ENCODE peak calls at places on chromosomes 13 and 19, in four cellular contexts. One of them, this sample, is unnamed.

GRCh38 chr19:35696835-35697234 is 7.5 kb upstream of the ZBTB32 start:
- DNase-seq in GM23248: no peak
- DNase-seq in IMR-90: no peak
- DNase-seq in neural progenitor cell: no peak
- DNase-seq in this sample: no peak

GRCh38 chr13:27770809-27771208 is 21.5 kb upstream of the GSX1 start:
- DNase-seq in GM23248: peak; percentile 32
- DNase-seq in neural progenitor cell: peak; percentile 56
- DNase-seq in IMR-90: peak; percentile 13
- DNase-seq in this sample: no peak

GRCh38 chr13:114099191-114099590 is 33.2 kb downstream of the RASA3 start:
- DNase-seq in GM23248: peak; percentile 94
- DNase-seq in neural progenitor cell: peak; percentile 60
- DNase-seq in IMR-90: peak; percentile 93
- DNase-seq in this sample: peak; percentile 99

GRCh38 chr13:38366954-38367645 is 17.4 kb downstream of the UFM1 start:
- DNase-seq in IMR-90: peak; percentile 21
- DNase-seq in neural progenitor cell: no peak
- DNase-seq in GM23248: peak; percentile 75
- DNase-seq in this sample: no peak

GRCh38 chr13:111384441-111385181 is 64.2 kb downstream of the TEX29 start:
- DNase-seq in neural progenitor cell: no peak
- DNase-seq in IMR-90: no peak
- DNase-seq in GM23248: no peak
- DNase-seq in this sample: no peak

GRCh38 chr19:10290876-10291553 is 1.3 kb downstream of the ICAM5 start:
- DNase-seq in IMR-90: peak; percentile 54
- DNase-seq in neural progenitor cell: peak; percentile 65
- DNase-seq in GM23248: peak; percentile 80
- DNase-seq in this sample: peak; percentile 68

GRCh38 chr19:5949792-5950305 is 28.1 kb downstream of the RANBP3 start:
- DNase-seq in IMR-90: no peak
- DNase-seq in GM23248: no peak
- DNase-seq in neural progenitor cell: no peak
- DNase-seq in this sample: no peak

GRCh38 chr19:20472854-20473253 is 92.7 kb downstream of the ZNF737 start:
- DNase-seq in GM23248: peak; percentile 0
- DNase-seq in neural progenitor cell: no peak
- DNase-seq in IMR-90: no peak
- DNase-seq in this sample: no peak

GRCh38 chr13:27120811-27121210 is 50.8 kb downstream of the USP12 start:
- DNase-seq in GM23248: no peak
- DNase-seq in IMR-90: peak; percentile 28
- DNase-seq in neural progenitor cell: no peak
- DNase-seq in this sample: no peak

GRCh38 chr19:2627319-2627829 is 75.1 kb downstream of the GNG7 start:
- DNase-seq in GM23248: peak; percentile 100
- DNase-seq in IMR-90: peak; percentile 99
- DNase-seq in neural progenitor cell: no peak
- DNase-seq in this sample: peak; percentile 97

GRCh38 chr13:75384881-75385707 is 96.9 kb downstream of the TBC1D4 start:
- DNase-seq in GM23248: no peak
- DNase-seq in neural progenitor cell: no peak
- DNase-seq in IMR-90: no peak
- DNase-seq in this sample: no peak

GRCh38 chr19:45895519-45895972 is 6.9 kb downstream of the MYPOP start:
- DNase-seq in neural progenitor cell: no peak
- DNase-seq in IMR-90: no peak
- DNase-seq in GM23248: no peak
- DNase-seq in this sample: no peak
- H3K4me2 ChIP-seq in neural progenitor cell: no peak overlapping the region
- H3K4me2 ChIP-seq in IMR-90: no peak overlapping the region
- H3K4me2 ChIP-seq in GM23248: no peak overlapping the region
- H3K4me2 ChIP-seq in this sample: no peak overlapping the region

GRCh38 chr19:48991011-48991609 is 2.0 kb downstream of the GYS1 start:
- DNase-seq in IMR-90: no peak
- DNase-seq in GM23248: no peak
- DNase-seq in neural progenitor cell: no peak
- DNase-seq in this sample: no peak

GRCh38 chr19:48990400-48990799 is 2.7 kb downstream of the GYS1 start:
- DNase-seq in GM23248: peak; percentile 36
- DNase-seq in neural progenitor cell: no peak
- DNase-seq in IMR-90: no peak
- DNase-seq in this sample: no peak

GRCh38 chr19:48988860-48989259 is 4.2 kb downstream of the GYS1 start:
- DNase-seq in IMR-90: no peak
- DNase-seq in GM23248: no peak
- DNase-seq in neural progenitor cell: no peak
- DNase-seq in this sample: no peak

GRCh38 chr19:48988286-48988685 is 4.8 kb downstream of the GYS1 start:
- DNase-seq in neural progenitor cell: no peak
- DNase-seq in IMR-90: no peak
- DNase-seq in GM23248: no peak
- DNase-seq in this sample: no peak

DNA sequence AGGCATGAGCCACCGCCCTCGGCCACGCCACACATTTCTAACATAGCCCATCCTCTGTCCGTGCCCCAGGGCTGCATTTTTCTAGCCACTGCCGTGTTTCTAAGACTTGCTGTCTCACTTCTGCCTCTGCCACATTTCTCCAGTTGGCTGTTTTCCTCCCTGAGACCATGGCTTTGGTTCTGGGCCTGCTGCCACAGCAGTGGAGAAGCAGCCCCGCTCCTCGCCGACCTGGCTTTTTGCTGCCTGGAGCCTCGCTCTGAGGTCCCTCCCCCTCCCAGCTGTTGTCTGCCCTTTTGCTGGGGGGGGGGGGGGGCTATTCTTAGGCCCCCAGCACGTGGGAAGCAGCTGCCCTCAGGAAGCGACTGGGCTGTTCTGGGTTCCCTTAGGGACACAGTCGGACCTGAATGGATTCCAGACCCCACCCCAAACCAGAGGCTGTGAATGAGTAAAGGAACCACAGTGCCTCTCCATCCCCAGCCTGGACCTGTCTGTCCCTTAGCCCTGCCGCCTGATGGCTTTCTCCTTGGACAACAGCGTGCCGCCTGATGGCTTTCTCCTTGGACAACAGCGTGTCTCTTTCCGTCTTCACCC is 3.3 kb downstream of the GYS1 start:
- DNase-seq in GM23248: no peak
- DNase-seq in IMR-90: no peak
- DNase-seq in neural progenitor cell: no peak
- DNase-seq in this sample: no peak
- H3K9ac ChIP-seq in GM23248: peak overlapping the region; percentile 20
- H3K9ac ChIP-seq in IMR-90: no peak overlapping the region
- H3K9ac ChIP-seq in neural progenitor cell: no peak overlapping the region
- H3K9ac ChIP-seq in this sample: peak overlapping the region; percentile 44

DNA sequence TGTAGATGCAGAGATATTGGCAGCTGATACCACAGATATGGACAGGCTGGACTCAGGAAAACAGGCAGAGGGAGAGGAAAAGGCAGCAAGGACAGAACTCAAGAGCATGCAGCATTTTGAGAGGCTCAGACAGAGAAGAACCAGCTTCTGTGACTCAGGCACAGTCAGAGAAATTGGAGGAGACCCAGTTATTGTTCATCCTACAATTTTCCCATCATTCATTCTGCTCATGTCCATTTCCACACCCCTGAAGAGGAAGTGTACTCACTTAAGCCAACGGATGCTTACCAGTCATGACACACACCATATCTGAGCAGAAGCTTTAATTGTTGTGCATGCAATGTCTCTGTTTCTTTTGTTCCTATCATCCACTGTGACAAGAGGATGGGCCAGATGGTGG is 359.8 kb upstream of the HTR2A start:
- DNase-seq in IMR-90: peak; percentile 93
- DNase-seq in neural progenitor cell: no peak
- DNase-seq in GM23248: peak; percentile 96
- DNase-seq in this sample: peak; percentile 30
- H3K4me2 ChIP-seq in IMR-90: no peak overlapping the region
- H3K4me2 ChIP-seq in neural progenitor cell: no peak overlapping the region
- H3K4me2 ChIP-seq in GM23248: no peak overlapping the region
- H3K4me2 ChIP-seq in this sample: no peak overlapping the region

DNA sequence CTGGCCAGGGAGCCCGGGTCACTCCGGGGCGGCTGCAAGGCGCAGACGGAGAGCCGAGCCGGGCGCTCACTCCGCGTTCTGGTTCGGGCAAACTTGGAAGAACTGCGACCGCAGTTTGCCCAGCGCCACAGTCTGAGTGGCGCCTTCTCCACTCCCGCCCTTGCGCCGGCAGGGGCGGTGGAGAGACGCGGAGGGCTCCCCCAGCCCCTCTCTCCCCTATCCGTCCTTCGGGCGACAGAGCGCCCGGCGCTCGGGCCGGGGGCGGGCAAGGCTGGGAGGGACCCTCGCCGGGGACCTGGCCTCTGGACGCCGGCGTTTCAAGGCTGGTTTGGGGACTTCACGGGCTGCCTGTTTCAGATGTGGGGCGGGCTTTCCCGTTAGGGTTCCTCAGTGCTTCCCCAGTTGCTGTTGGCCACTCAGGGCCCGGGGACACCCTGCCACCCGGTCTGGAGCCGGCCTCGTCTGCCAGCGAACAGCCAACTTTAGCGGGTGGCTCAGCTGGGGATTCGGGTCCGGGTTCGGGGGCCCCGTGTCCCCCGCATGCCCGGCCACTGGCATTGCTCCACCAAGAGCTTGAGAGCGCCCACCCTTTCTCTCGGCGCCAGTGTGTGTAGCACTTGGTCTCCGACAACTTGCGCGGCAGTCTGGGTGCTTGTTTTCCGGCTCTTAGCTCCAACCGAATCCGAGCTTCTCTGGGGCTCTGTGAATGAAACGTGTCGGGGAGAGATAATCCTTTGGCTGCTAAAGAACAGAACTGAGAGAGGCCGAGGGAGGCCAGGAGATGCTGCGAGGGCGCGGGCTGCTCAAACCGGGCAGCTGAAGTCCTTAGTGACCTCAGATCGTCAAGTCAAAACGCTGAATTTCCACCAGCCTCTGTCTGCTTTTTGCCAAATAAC is 1.5 kb downstream of the GPC6 start:
- DNase-seq in neural progenitor cell: peak; percentile 93
- DNase-seq in GM23248: peak; percentile 90
- DNase-seq in IMR-90: peak; percentile 87
- DNase-seq in this sample: peak; percentile 93
- H3K9ac ChIP-seq in neural progenitor cell: peak overlapping the region; percentile 56
- H3K9ac ChIP-seq in GM23248: peak overlapping the region; percentile 81
- H3K9ac ChIP-seq in IMR-90: peak overlapping the region; percentile 78
- H3K9ac ChIP-seq in this sample: peak overlapping the region; percentile 88

GRCh38 chr19:15634105-15634504 is 6.6 kb upstream of the CYP4F3 start:
- DNase-seq in GM23248: no peak
- DNase-seq in IMR-90: no peak
- DNase-seq in neural progenitor cell: no peak
- DNase-seq in this sample: no peak

GRCh38 chr19:15628236-15629002 is 12.3 kb upstream of the CYP4F3 start:
- DNase-seq in IMR-90: no peak
- DNase-seq in GM23248: no peak
- DNase-seq in neural progenitor cell: no peak
- DNase-seq in this sample: no peak

GRCh38 chr19:15633122-15633521 is 7.6 kb upstream of the CYP4F3 start:
- DNase-seq in IMR-90: no peak
- DNase-seq in neural progenitor cell: no peak
- DNase-seq in GM23248: no peak
- DNase-seq in this sample: no peak

GRCh38 chr19:15631817-15632216 is 8.9 kb upstream of the CYP4F3 start:
- DNase-seq in GM23248: peak; percentile 48
- DNase-seq in neural progenitor cell: peak; percentile 6
- DNase-seq in IMR-90: no peak
- DNase-seq in this sample: no peak

GRCh38 chr19:15629003-15629880 is 11.5 kb upstream of the CYP4F3 start:
- DNase-seq in neural progenitor cell: peak; percentile 5
- DNase-seq in IMR-90: peak; percentile 19
- DNase-seq in GM23248: peak; percentile 69
- DNase-seq in this sample: no peak
- H3K4me2 ChIP-seq in neural progenitor cell: no peak overlapping the region
- H3K4me2 ChIP-seq in IMR-90: no peak overlapping the region
- H3K4me2 ChIP-seq in GM23248: no peak overlapping the region
- H3K4me2 ChIP-seq in this sample: no peak overlapping the region

GRCh38 chr19:42445948-42446347 is 3.2 kb upstream of the CXCL17 start:
- DNase-seq in neural progenitor cell: no peak
- DNase-seq in IMR-90: no peak
- DNase-seq in GM23248: no peak
- DNase-seq in this sample: no peak

GRCh38 chr19:42452590-42452989 is 9.8 kb upstream of the CXCL17 start:
- DNase-seq in IMR-90: no peak
- DNase-seq in neural progenitor cell: no peak
- DNase-seq in GM23248: no peak
- DNase-seq in this sample: no peak

GRCh38 chr19:42455621-42456081 is 12.9 kb upstream of the CXCL17 start:
- DNase-seq in IMR-90: no peak
- DNase-seq in GM23248: no peak
- DNase-seq in neural progenitor cell: no peak
- DNase-seq in this sample: no peak

GRCh38 chr19:42450314-42450934 is 7.7 kb upstream of the CXCL17 start:
- DNase-seq in neural progenitor cell: peak; percentile 82
- DNase-seq in IMR-90: peak; percentile 82
- DNase-seq in GM23248: peak; percentile 81
- DNase-seq in this sample: peak; percentile 76
- H3K9ac ChIP-seq in neural progenitor cell: no peak overlapping the region
- H3K9ac ChIP-seq in IMR-90: no peak overlapping the region
- H3K9ac ChIP-seq in GM23248: no peak overlapping the region
- H3K9ac ChIP-seq in this sample: no peak overlapping the region

GRCh38 chr19:19446655-19447437 is 41.4 kb downstream of the GATAD2A start:
- DNase-seq in IMR-90: no peak
- DNase-seq in GM23248: no peak
- DNase-seq in neural progenitor cell: no peak
- DNase-seq in this sample: no peak
- H3K4me2 ChIP-seq in IMR-90: no peak overlapping the region
- H3K4me2 ChIP-seq in GM23248: peak overlapping the region; percentile 30
- H3K4me2 ChIP-seq in neural progenitor cell: no peak overlapping the region
- H3K4me2 ChIP-seq in this sample: no peak overlapping the region

GRCh38 chr13:51643882-51644281 is 59.6 kb downstream of the WDFY2 start:
- DNase-seq in neural progenitor cell: no peak
- DNase-seq in IMR-90: peak; percentile 95
- DNase-seq in GM23248: peak; percentile 94
- DNase-seq in this sample: peak; percentile 94

GRCh38 chr13:51644649-51645048 is 60.4 kb downstream of the WDFY2 start:
- DNase-seq in IMR-90: peak; percentile 21
- DNase-seq in GM23248: peak; percentile 75
- DNase-seq in neural progenitor cell: no peak
- DNase-seq in this sample: peak; percentile 87

GRCh38 chr13:51645154-51645650 is 60.9 kb downstream of the WDFY2 start:
- DNase-seq in neural progenitor cell: no peak
- DNase-seq in GM23248: peak; percentile 95
- DNase-seq in IMR-90: peak; percentile 57
- DNase-seq in this sample: peak; percentile 96

GRCh38 chr13:51647067-51647466 is 62.8 kb downstream of the WDFY2 start:
- DNase-seq in IMR-90: no peak
- DNase-seq in neural progenitor cell: no peak
- DNase-seq in GM23248: no peak
- DNase-seq in this sample: no peak

GRCh38 chr13:51646041-51646670 is 61.9 kb downstream of the WDFY2 start:
- DNase-seq in GM23248: no peak
- DNase-seq in neural progenitor cell: peak; percentile 16
- DNase-seq in IMR-90: no peak
- DNase-seq in this sample: no peak
- H3K9ac ChIP-seq in GM23248: peak overlapping the region; percentile 83
- H3K9ac ChIP-seq in neural progenitor cell: no peak overlapping the region
- H3K9ac ChIP-seq in IMR-90: no peak overlapping the region
- H3K9ac ChIP-seq in this sample: peak overlapping the region; percentile 91

This sample was measured in mesenchymal stem cell.